ENCODE peak calls at places on chromosome 22, in six cellular contexts. One of them, this sample, is unnamed.

GRCh38 chr22:37282385-37282677 is at the start of gene CYTH4:
- DNase-seq in upper lobe of left lung: peak; percentile 90
- DNase-seq in GM23338: no peak
- DNase-seq in CD4-positive, CD25-positive, alpha-beta regulatory T cell: peak; percentile 83
- DNase-seq in lung: peak; percentile 68
- DNase-seq in left ventricle myocardium inferior: peak; percentile 64
- DNase-seq in this sample: peak; percentile 58

GRCh38 chr22:29727248-29727551 is 7.4 kb downstream of the CABP7 start:
- DNase-seq in lung: no peak
- DNase-seq in left ventricle myocardium inferior: peak; percentile 37
- DNase-seq in CD4-positive, CD25-positive, alpha-beta regulatory T cell: peak; percentile 28
- DNase-seq in GM23338: peak; percentile 81
- DNase-seq in upper lobe of left lung: peak; percentile 35
- DNase-seq in this sample: no peak

GRCh38 chr22:30294830-30295229 is 5.5 kb upstream of the CASTOR1 start:
- DNase-seq in CD4-positive, CD25-positive, alpha-beta regulatory T cell: no peak
- DNase-seq in lung: no peak
- DNase-seq in left ventricle myocardium inferior: no peak
- DNase-seq in upper lobe of left lung: no peak
- DNase-seq in GM23338: no peak
- DNase-seq in this sample: no peak

GRCh38 chr22:27185099-27185709 is 527.8 kb downstream of the MIAT start:
- DNase-seq in CD4-positive, CD25-positive, alpha-beta regulatory T cell: no peak
- DNase-seq in left ventricle myocardium inferior: no peak
- DNase-seq in GM23338: no peak
- DNase-seq in lung: no peak
- DNase-seq in upper lobe of left lung: no peak
- DNase-seq in this sample: no peak

GRCh38 chr22:39664485-39665200 is 94.1 kb downstream of the CACNA1I start:
- DNase-seq in lung: no peak
- DNase-seq in left ventricle myocardium inferior: no peak
- DNase-seq in GM23338: peak; percentile 94
- DNase-seq in upper lobe of left lung: no peak
- DNase-seq in CD4-positive, CD25-positive, alpha-beta regulatory T cell: peak; percentile 27
- DNase-seq in this sample: no peak

GRCh38 chr22:37472418-37473006 is 13.7 kb downstream of the MFNG start:
- DNase-seq in left ventricle myocardium inferior: no peak
- DNase-seq in GM23338: peak; percentile 81
- DNase-seq in CD4-positive, CD25-positive, alpha-beta regulatory T cell: peak; percentile 37
- DNase-seq in upper lobe of left lung: peak; percentile 42
- DNase-seq in lung: no peak
- DNase-seq in this sample: no peak

GRCh38 chr22:28249402-28249801 is 330.3 kb upstream of the PITPNB start:
- DNase-seq in upper lobe of left lung: no peak
- DNase-seq in GM23338: no peak
- DNase-seq in lung: no peak
- DNase-seq in left ventricle myocardium inferior: no peak
- DNase-seq in CD4-positive, CD25-positive, alpha-beta regulatory T cell: no peak
- DNase-seq in this sample: no peak

GRCh38 chr22:20130319-20130718 is 1.3 kb upstream of the ZDHHC8 start:
- DNase-seq in CD4-positive, CD25-positive, alpha-beta regulatory T cell: peak; percentile 33
- DNase-seq in GM23338: no peak
- DNase-seq in lung: no peak
- DNase-seq in upper lobe of left lung: no peak
- DNase-seq in left ventricle myocardium inferior: no peak
- DNase-seq in this sample: no peak

GRCh38 chr22:29071261-29072045 is 1.4 kb upstream of the KREMEN1 start:
- DNase-seq in upper lobe of left lung: peak; percentile 61
- DNase-seq in GM23338: peak; percentile 91
- DNase-seq in CD4-positive, CD25-positive, alpha-beta regulatory T cell: peak; percentile 43
- DNase-seq in left ventricle myocardium inferior: no peak
- DNase-seq in lung: no peak
- DNase-seq in this sample: no peak

GRCh38 chr22:23094695-23095466 is 24.6 kb downstream of the GNAZ start:
- DNase-seq in GM23338: peak; percentile 32
- DNase-seq in left ventricle myocardium inferior: no peak
- DNase-seq in CD4-positive, CD25-positive, alpha-beta regulatory T cell: no peak
- DNase-seq in lung: no peak
- DNase-seq in upper lobe of left lung: no peak
- DNase-seq in this sample: no peak

GRCh38 chr22:37082251-37082650 is 27.3 kb downstream of the TMPRSS6 start:
- DNase-seq in upper lobe of left lung: no peak
- DNase-seq in lung: no peak
- DNase-seq in CD4-positive, CD25-positive, alpha-beta regulatory T cell: peak; percentile 42
- DNase-seq in left ventricle myocardium inferior: no peak
- DNase-seq in GM23338: no peak
- DNase-seq in this sample: no peak

GRCh38 chr22:41772645-41773044 is 27.8 kb upstream of the CCDC134 start:
- DNase-seq in left ventricle myocardium inferior: no peak
- DNase-seq in lung: no peak
- DNase-seq in upper lobe of left lung: no peak
- DNase-seq in CD4-positive, CD25-positive, alpha-beta regulatory T cell: no peak
- DNase-seq in GM23338: no peak
- DNase-seq in this sample: no peak

GRCh38 chr22:29780781-29781676 is 13.9 kb downstream of the UQCR10 start:
- DNase-seq in GM23338: no peak
- DNase-seq in left ventricle myocardium inferior: no peak
- DNase-seq in lung: no peak
- DNase-seq in CD4-positive, CD25-positive, alpha-beta regulatory T cell: no peak
- DNase-seq in upper lobe of left lung: no peak
- DNase-seq in this sample: no peak

GRCh38 chr22:46273432-46274148 is 5.8 kb downstream of the TTC38 start:
- DNase-seq in upper lobe of left lung: no peak
- DNase-seq in left ventricle myocardium inferior: no peak
- DNase-seq in GM23338: no peak
- DNase-seq in CD4-positive, CD25-positive, alpha-beta regulatory T cell: no peak
- DNase-seq in lung: no peak
- DNase-seq in this sample: no peak

GRCh38 chr22:28505416-28506156 is 174.1 kb downstream of the TTC28 start:
- DNase-seq in CD4-positive, CD25-positive, alpha-beta regulatory T cell: no peak
- DNase-seq in upper lobe of left lung: no peak
- DNase-seq in left ventricle myocardium inferior: no peak
- DNase-seq in lung: no peak
- DNase-seq in GM23338: no peak
- DNase-seq in this sample: no peak

GRCh38 chr22:19045094-19045493 is 77.1 kb downstream of the DGCR2 start:
- DNase-seq in lung: no peak
- DNase-seq in CD4-positive, CD25-positive, alpha-beta regulatory T cell: no peak
- DNase-seq in GM23338: no peak
- DNase-seq in left ventricle myocardium inferior: no peak
- DNase-seq in upper lobe of left lung: no peak
- DNase-seq in this sample: no peak
- H3K36me3 ChIP-seq in lung: peaks cover 76% of the 10 kb centered on the region
- H3K36me3 ChIP-seq in CD4-positive, CD25-positive, alpha-beta regulatory T cell: peaks cover 97% of the 10 kb centered on the region
- H3K36me3 ChIP-seq in GM23338: peaks cover 20% of the 10 kb centered on the region
- H3K36me3 ChIP-seq in left ventricle myocardium inferior: peaks cover 98% of the 10 kb centered on the region
- H3K36me3 ChIP-seq in upper lobe of left lung: peaks cover 45% of the 10 kb centered on the region
- H3K36me3 ChIP-seq in this sample: peaks cover 93% of the 10 kb centered on the region

DNA sequence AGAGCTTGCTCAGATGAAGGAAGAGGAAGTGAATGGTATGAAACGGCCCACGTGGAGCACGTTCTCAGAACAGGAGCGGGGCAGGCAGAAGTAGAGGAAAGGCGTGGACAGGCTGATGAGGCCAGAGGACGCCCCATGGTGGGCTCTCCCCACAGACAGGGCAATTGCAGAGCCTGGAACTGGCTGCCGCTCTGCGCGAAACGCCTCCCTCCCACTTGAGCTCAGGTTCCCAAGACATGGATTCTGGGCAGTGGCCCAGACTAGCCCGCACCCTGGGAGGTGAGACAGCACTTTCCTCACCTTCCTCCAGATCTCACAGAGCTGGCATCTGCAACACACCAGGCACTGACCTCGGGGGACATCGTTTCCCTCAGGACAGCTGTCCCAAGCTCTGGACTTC is 117.6 kb downstream of the PHF21B start:
- DNase-seq in GM23338: no peak
- DNase-seq in lung: no peak
- DNase-seq in left ventricle myocardium inferior: no peak
- DNase-seq in CD4-positive, CD25-positive, alpha-beta regulatory T cell: no peak
- DNase-seq in upper lobe of left lung: no peak
- DNase-seq in this sample: peak; percentile 55
- H3K36me3 ChIP-seq in GM23338: no peaks in the 10 kb centered on the region
- H3K36me3 ChIP-seq in lung: no peaks in the 10 kb centered on the region
- H3K36me3 ChIP-seq in left ventricle myocardium inferior: no peaks in the 10 kb centered on the region
- H3K36me3 ChIP-seq in CD4-positive, CD25-positive, alpha-beta regulatory T cell: no peaks in the 10 kb centered on the region
- H3K36me3 ChIP-seq in upper lobe of left lung: no peaks in the 10 kb centered on the region
- H3K36me3 ChIP-seq in this sample: no peaks in the 10 kb centered on the region

DNA sequence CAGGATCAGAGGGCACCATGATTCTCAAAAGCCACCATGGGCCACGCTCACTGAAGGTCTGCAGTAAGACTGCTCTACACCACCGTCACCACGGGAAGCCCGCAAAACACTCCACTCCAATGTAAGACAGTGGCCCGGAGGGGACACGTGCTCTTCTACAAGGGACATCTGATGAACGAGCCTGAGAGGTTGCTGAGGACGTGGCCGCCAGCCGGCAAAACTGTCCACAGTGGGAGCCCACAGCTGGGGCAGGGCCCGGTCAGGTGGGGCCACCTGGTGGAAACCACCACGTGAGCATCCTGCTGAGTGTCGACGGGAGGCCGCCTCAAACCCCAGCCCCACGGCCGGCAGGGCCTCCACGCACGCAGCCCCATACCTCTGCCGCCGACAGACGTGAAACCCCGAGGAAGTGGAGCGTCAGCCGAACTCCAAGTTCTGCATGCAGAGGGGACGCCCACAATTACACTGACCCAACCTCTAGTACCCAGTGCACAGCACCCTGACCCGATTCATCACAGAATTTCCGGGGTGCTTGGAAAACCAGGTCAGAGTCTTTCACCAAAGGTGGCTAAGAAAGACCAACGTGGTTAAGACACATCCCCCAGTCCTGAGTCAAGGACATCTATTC is 42.6 kb downstream of the BRD1 start:
- DNase-seq in GM23338: no peak
- DNase-seq in lung: no peak
- DNase-seq in left ventricle myocardium inferior: no peak
- DNase-seq in CD4-positive, CD25-positive, alpha-beta regulatory T cell: no peak
- DNase-seq in upper lobe of left lung: no peak
- DNase-seq in this sample: no peak
- H3K36me3 ChIP-seq in GM23338: no peaks in the 10 kb centered on the region
- H3K36me3 ChIP-seq in lung: peaks cover 57% of the 10 kb centered on the region
- H3K36me3 ChIP-seq in left ventricle myocardium inferior: peaks cover 27% of the 10 kb centered on the region
- H3K36me3 ChIP-seq in CD4-positive, CD25-positive, alpha-beta regulatory T cell: peaks cover 58% of the 10 kb centered on the region
- H3K36me3 ChIP-seq in upper lobe of left lung: peaks cover 3% of the 10 kb centered on the region
- H3K36me3 ChIP-seq in this sample: peaks cover 57% of the 10 kb centered on the region

DNA sequence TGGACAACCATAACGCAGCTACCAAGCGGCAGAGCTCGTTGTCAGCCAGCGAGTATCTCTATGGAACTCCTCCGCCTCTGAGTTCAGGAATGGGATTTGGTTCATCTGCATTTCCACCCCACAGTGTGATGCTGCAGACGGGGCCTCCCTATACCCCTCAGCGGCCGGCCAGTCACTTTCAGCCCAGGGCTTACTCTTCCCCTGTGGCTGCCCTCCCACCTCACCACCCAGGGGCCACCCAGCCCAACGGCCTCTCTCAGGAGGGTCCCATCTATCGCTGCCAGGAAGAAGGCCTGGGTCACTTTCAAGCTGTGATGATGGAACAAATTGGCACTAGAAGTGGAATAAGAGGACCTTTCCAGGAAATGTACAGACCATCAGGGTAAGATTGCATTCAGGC is 14.1 kb upstream of the SLC25A18 start:
- DNase-seq in GM23338: no peak
- DNase-seq in upper lobe of left lung: no peak
- DNase-seq in left ventricle myocardium inferior: no peak
- DNase-seq in CD4-positive, CD25-positive, alpha-beta regulatory T cell: no peak
- DNase-seq in lung: no peak
- DNase-seq in this sample: no peak
- H3K36me3 ChIP-seq in GM23338: peaks cover 60% of the 10 kb centered on the region
- H3K36me3 ChIP-seq in upper lobe of left lung: no peaks in the 10 kb centered on the region
- H3K36me3 ChIP-seq in left ventricle myocardium inferior: peaks cover 14% of the 10 kb centered on the region
- H3K36me3 ChIP-seq in CD4-positive, CD25-positive, alpha-beta regulatory T cell: no peaks in the 10 kb centered on the region
- H3K36me3 ChIP-seq in lung: peaks cover 18% of the 10 kb centered on the region
- H3K36me3 ChIP-seq in this sample: no peaks in the 10 kb centered on the region

This sample was measured in ascending aorta.